ENCODE peak calls at places on chromosome 22, in six cellular contexts. M is NCI-H2171 treated with DMSO at 0.1 percent for 48 hours; I is activated naive CD4-positive, alpha-beta T cell treated with anti-CD3 and anti-CD28 coated beads, Interleukin-2, amount 50 U/mL, for 16 hours; B is iris pigment epithelial cell; V is endothelial cell; Q is stimulated activated CD4-positive, alpha-beta T cell treated with anti-CD3 and anti-CD28 coated beads, Interleukin-12 subunit alpha, Interleukin-12 subunit beta, amount 100 ng/mL, for 48 hours. G is an unnamed sample.

GRCh38 chr22:20542055-20542454 is 34.6 kb downstream of the MED15 start:
- DNase-seq in M (no peak), I (no peak), B (no peak), V (no peak), Q (no peak), G (no peak)

GRCh38 chr22:18067548-18068341 is 10.0 kb upstream of the PEX26 start:
- DNase-seq in M (no peak), I (no peak), B (no peak), V (no peak), Q (no peak), G (peak; percentile 29)

GRCh38 chr22:49683032-49683431 is 144.6 kb downstream of the BRD1 start:
- DNase-seq in M (no peak), I (no peak), B (no peak), V (no peak), Q (no peak), G (no peak)

GRCh38 chr22:46795140-46795539 is 32.7 kb downstream of the TBC1D22A start:
- DNase-seq in M (no peak), I (no peak), B (no peak), V (no peak), Q (no peak), G (no peak)

GRCh38 chr22:33053323-33053722 is 4.9 kb downstream of the SYN3 start:
- DNase-seq in M (no peak), I (no peak), B (no peak), V (no peak), Q (no peak), G (no peak)

GRCh38 chr22:43126506-43127165 is 16.1 kb downstream of the BIK start:
- DNase-seq in M (no peak), I (no peak), B (peak; percentile 86), V (no peak), Q (no peak), G (peak; percentile 82)

GRCh38 chr22:44407404-44408226 is 90.4 kb downstream of the RTL6 start:
- DNase-seq in M (no peak), I (peak; percentile 4), B (no peak), V (no peak), Q (no peak), G (no peak)

GRCh38 chr22:23289851-23290724 is 109.8 kb downstream of the BCR start:
- DNase-seq in M (peak; percentile 23), I (peak; percentile 61), B (peak; percentile 49), V (peak; percentile 81), Q (peak; percentile 31), G (peak; percentile 57)

GRCh38 chr22:32810241-32811133 is 9.0 kb downstream of the TIMP3 start:
- DNase-seq in M (peak; percentile 27), I (no peak), B (peak; percentile 58), V (no peak), Q (no peak), G (no peak)

GRCh38 chr22:31291716-31292644 is at the start of gene PIK3IP1:
- DNase-seq in M (peak; percentile 88), I (peak; percentile 83), B (peak; percentile 95), V (peak; percentile 79), Q (peak; percentile 72), G (peak; percentile 85)

GRCh38 chr22:29313126-29314071 is 2.1 kb downstream of the RASL10A start:
- DNase-seq in M (no peak), I (no peak), B (peak; percentile 45), V (no peak), Q (no peak), G (no peak)

GRCh38 chr22:43957871-43958270 is 2.6 kb downstream of the SAMM50 start:
- DNase-seq in M (no peak), I (no peak), B (peak; percentile 28), V (no peak), Q (no peak), G (peak; percentile 22)

GRCh38 chr22:50737728-50738648 is at the start of gene ACR:
- DNase-seq in M (no peak), I (no peak), B (no peak), V (peak; percentile 9), Q (no peak), G (no peak)

GRCh38 chr22:31973739-31974138 is 29.4 kb downstream of the YWHAH start:
- DNase-seq in M (no peak), I (no peak), B (no peak), V (no peak), Q (no peak), G (no peak)

GRCh38 chr22:38935023-38935422 is 22.4 kb upstream of the APOBEC3A start:
- DNase-seq in M (peak; percentile 95), I (no peak), B (no peak), V (no peak), Q (no peak), G (no peak)

GRCh38 chr22:26893034-26893710 is 235.8 kb downstream of the MIAT start:
- DNase-seq in M (peak; percentile 90), I (no peak), B (no peak), V (no peak), Q (no peak), G (no peak)

G was measured in EH.